ENCODE peak calls at places on chromosomes 12 and 14, in nine cellular contexts. Q, I, R, J, E, V, C, U and S are unnamed samples.
A peak's percentile ranks its signal among the peaks of the same experiment; 100 is the strongest.

GRCh38 chr12:113149361-113150150 is at the start of gene CFAP73:
- DNase-seq in Q (peak; percentile 71), I (no peak), R (peak; percentile 80), J (peak; percentile 52), E (no peak), V (no peak), C (peak; percentile 71), U (peak; percentile 73), S (peak; percentile 47)

GRCh38 chr14:103819503-103820307 is 27.7 kb downstream of the PPP1R13B start:
- DNase-seq in Q (peak; percentile 47), I (no peak), R (no peak), J (no peak), E (peak; percentile 35), V (peak; percentile 19), C (no peak), U (peak; percentile 70), S (peak; percentile 57)

GRCh38 chr12:109092484-109093021 is 719 bp downstream of the ALKBH2 start:
- DNase-seq in Q (no peak), I (no peak), R (no peak), J (no peak), E (no peak), V (no peak), C (no peak), U (peak; percentile 10), S (no peak)

GRCh38 chr12:65603428-65604351 is 220.6 kb upstream of the HMGA2 start:
- DNase-seq in Q (peak; percentile 11), I (no peak), R (peak; percentile 91), J (peak; percentile 86), E (no peak), V (no peak), C (no peak), U (peak; percentile 98), S (peak; percentile 79)

GRCh38 chr14:50083467-50084337 is 32.7 kb downstream of the VCPKMT start:
- DNase-seq in Q (no peak), I (no peak), R (no peak), J (no peak), E (peak; percentile 50), V (no peak), C (no peak), U (no peak), S (no peak)

GRCh38 chr12:20527396-20528154 is 159.2 kb downstream of the PDE3A start:
- DNase-seq in Q (no peak), I (no peak), R (peak; percentile 87), J (no peak), E (no peak), V (no peak), C (no peak), U (peak; percentile 58), S (no peak)

GRCh38 chr12:4245446-4245845 is 28.1 kb upstream of the CCND2 start:
- DNase-seq in Q (no peak), I (no peak), R (no peak), J (no peak), E (no peak), V (no peak), C (no peak), U (no peak), S (no peak)

GRCh38 chr12:4034926-4035325 is 161.7 kb upstream of the PARP11 start:
- DNase-seq in Q (no peak), I (no peak), R (no peak), J (no peak), E (no peak), V (no peak), C (no peak), U (no peak), S (no peak)

GRCh38 chr12:14775652-14776020 is 27.6 kb downstream of the WBP11 start:
- DNase-seq in Q (no peak), I (no peak), R (no peak), J (peak; percentile 47), E (no peak), V (no peak), C (no peak), U (no peak), S (no peak)

GRCh38 chr12:109737111-109737510 is 23.5 kb downstream of the FAM222A start:
- DNase-seq in Q (no peak), I (no peak), R (no peak), J (no peak), E (no peak), V (no peak), C (no peak), U (no peak), S (no peak)

GRCh38 chr14:95523818-95524448 is 7.5 kb upstream of the SYNE3 start:
- DNase-seq in Q (peak; percentile 79), I (peak; percentile 29), R (no peak), J (no peak), E (no peak), V (no peak), C (peak; percentile 84), U (peak; percentile 87), S (peak; percentile 57)

GRCh38 chr12:102096855-102097254 is 23.1 kb downstream of the NUP37 start:
- DNase-seq in Q (no peak), I (no peak), R (no peak), J (no peak), E (no peak), V (no peak), C (no peak), U (no peak), S (no peak)

GRCh38 chr12:66000958-66001357 is 129.6 kb downstream of the LLPH start:
- DNase-seq in Q (no peak), I (no peak), R (no peak), J (no peak), E (no peak), V (no peak), C (no peak), U (no peak), S (no peak)

GRCh38 chr12:91654087-91654486 is 471.5 kb upstream of the DCN start:
- DNase-seq in Q (no peak), I (no peak), R (no peak), J (no peak), E (no peak), V (no peak), C (no peak), U (no peak), S (no peak)

GRCh38 chr14:61569308-61569707 is 126.0 kb upstream of the HIF1A start:
- DNase-seq in Q (no peak), I (no peak), R (no peak), J (no peak), E (no peak), V (no peak), C (no peak), U (no peak), S (no peak)

GRCh38 chr14:61569783-61570182 is 125.5 kb upstream of the HIF1A start:
- DNase-seq in Q (no peak), I (peak; percentile 24), R (peak; percentile 82), J (no peak), E (no peak), V (no peak), C (no peak), U (peak; percentile 99), S (peak; percentile 72)

GRCh38 chr14:61570188-61570960 is 124.9 kb upstream of the HIF1A start:
- DNase-seq in Q (no peak), I (no peak), R (no peak), J (no peak), E (no peak), V (no peak), C (no peak), U (peak; percentile 75), S (no peak)

GRCh38 chr14:61567838-61568571 is 127.3 kb upstream of the HIF1A start:
- DNase-seq in Q (no peak), I (no peak), R (no peak), J (no peak), E (peak; percentile 46), V (no peak), C (no peak), U (no peak), S (no peak)

GRCh38 chr14:61568572-61569011 is 126.7 kb upstream of the HIF1A start:
- DNase-seq in Q (peak; percentile 69), I (peak; percentile 43), R (no peak), J (no peak), E (peak; percentile 76), V (no peak), C (peak; percentile 84), U (no peak), S (no peak)
- TF ChIP-seq CTCF in Q (no peak), I (no peak), R (peak; percentile 13), J (no peak), E (no peak), V (no peak), C (no peak), U (no peak), S (no peak)

GRCh38 chr14:74963705-74964271 is 8.4 kb upstream of the PGF start:
- DNase-seq in Q (no peak), I (no peak), R (no peak), J (no peak), E (no peak), V (no peak), C (no peak), U (peak; percentile 39), S (no peak)
- TF ChIP-seq CTCF in Q (no peak), I (no peak), R (no peak), J (no peak), E (no peak), V (no peak), C (no peak), U (no peak), S (no peak)

DNA sequence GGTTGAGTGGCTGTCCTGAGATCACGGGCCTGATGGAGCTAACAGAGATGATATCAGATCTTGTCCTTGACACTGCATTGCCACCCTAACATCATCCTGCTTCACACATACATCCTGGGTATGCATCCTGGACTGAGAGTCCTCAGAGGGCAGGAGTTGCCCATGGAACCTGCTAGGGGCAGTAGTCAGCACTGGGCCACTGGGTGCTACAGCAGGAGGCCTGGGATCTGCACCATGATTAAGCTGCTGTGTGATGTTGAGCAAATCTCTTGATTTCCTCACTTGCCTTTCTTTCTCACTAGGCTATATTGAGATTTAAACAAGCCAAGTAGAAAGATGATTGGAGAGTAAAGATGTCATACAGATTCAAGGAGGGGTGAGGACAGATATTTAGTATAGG is 22.1 kb upstream of the EIF4B start:
- DNase-seq in Q (no peak), I (no peak), R (no peak), J (no peak), E (no peak), V (no peak), C (no peak), U (no peak), S (no peak)
- TF ChIP-seq CTCF in Q (no peak), I (no peak), R (no peak), J (peak; percentile 24), E (no peak), V (no peak), C (no peak), U (no peak), S (no peak)

GRCh38 chr14:59123975-59124374 is 64.5 kb upstream of the DAAM1 start:
- DNase-seq in Q (no peak), I (no peak), R (no peak), J (no peak), E (no peak), V (no peak), C (no peak), U (peak; percentile 58), S (no peak)

GRCh38 chr14:59130472-59130871 is 58.0 kb upstream of the DAAM1 start:
- DNase-seq in Q (no peak), I (no peak), R (no peak), J (no peak), E (no peak), V (no peak), C (no peak), U (no peak), S (no peak)

GRCh38 chr14:59125156-59125555 is 63.3 kb upstream of the DAAM1 start:
- DNase-seq in Q (no peak), I (no peak), R (no peak), J (no peak), E (no peak), V (no peak), C (no peak), U (no peak), S (no peak)

GRCh38 chr14:59126714-59127436 is 61.6 kb upstream of the DAAM1 start:
- DNase-seq in Q (no peak), I (peak; percentile 1), R (peak; percentile 32), J (no peak), E (peak; percentile 56), V (no peak), C (no peak), U (peak; percentile 76), S (no peak)

GRCh38 chr14:59127437-59127732 is 61.1 kb upstream of the DAAM1 start:
- DNase-seq in Q (no peak), I (no peak), R (no peak), J (no peak), E (no peak), V (no peak), C (no peak), U (no peak), S (no peak)
- TF ChIP-seq CTCF in Q (no peak), I (peak; percentile 11), R (no peak), J (no peak), E (no peak), V (no peak), C (no peak), U (no peak), S (no peak)